ENCODE peak calls at places on chromosomes 5 and 9, in six cellular contexts. W is H9, H is IMR-90, K is neuronal stem cell, R is H1, V is trophoblast cell. C is an unnamed sample.
A peak's percentile ranks its signal among the peaks of the same experiment; 100 is the strongest.

GRCh38 chr9:135183538-135184153 is 96.2 kb downstream of the OLFM1 start:
- DNase-seq in V (no peak), K (no peak), W (no peak), H (no peak), R (no peak), C (no peak)

GRCh38 chr9:129834489-129835127 is 467 bp downstream of the C9orf78 start:
- DNase-seq in K (no peak), V (no peak), R (no peak), W (no peak), H (no peak), C (no peak)

GRCh38 chr9:123311250-123311753 is 42.9 kb upstream of the STRBP start:
- DNase-seq in H (no peak), W (no peak), V (no peak), R (no peak), K (no peak), C (no peak)

GRCh38 chr9:114504341-114505186 is 709 bp downstream of the WHRN start:
- DNase-seq in R (no peak), W (peak; percentile 77), V (peak; percentile 48), H (peak; percentile 19), K (peak; percentile 55), C (peak; percentile 65)

GRCh38 chr5:100828756-100829342 is 74.2 kb downstream of the ST8SIA4 start:
- DNase-seq in K (no peak), R (no peak), W (no peak), V (peak; percentile 14), H (no peak), C (no peak)

GRCh38 chr9:136943291-136944093 is 1.0 kb downstream of the FBXW5 start:
- DNase-seq in R (no peak), W (no peak), K (no peak), H (no peak), V (peak; percentile 40), C (no peak)

GRCh38 chr5:43643750-43644149 is 40.8 kb downstream of the NNT start:
- DNase-seq in V (no peak), R (no peak), H (no peak), K (no peak), W (no peak), C (no peak)

GRCh38 chr5:51194626-51195025 is 188.6 kb upstream of the ISL1 start:
- DNase-seq in H (no peak), R (no peak), W (no peak), V (no peak), K (no peak), C (no peak)

GRCh38 chr5:66829826-66830225 is 233.6 kb downstream of the MAST4 start:
- DNase-seq in R (no peak), K (peak; percentile 8), V (peak; percentile 14), H (peak; percentile 8), W (no peak), C (peak; percentile 19)

GRCh38 chr5:134506054-134507039 is 19.1 kb upstream of the JADE2 start:
- DNase-seq in K (no peak), H (no peak), W (peak; percentile 92), V (peak; percentile 82), R (no peak), C (peak; percentile 54)

GRCh38 chr9:15155826-15156225 is 151.2 kb downstream of the TTC39B start:
- DNase-seq in H (no peak), K (no peak), R (no peak), V (peak; percentile 74), W (no peak), C (peak; percentile 15)

GRCh38 chr5:15203376-15203775 is 296.6 kb upstream of the FBXL7 start:
- DNase-seq in V (no peak), R (no peak), K (no peak), H (peak; percentile 34), W (no peak), C (peak; percentile 4)

GRCh38 chr9:129626079-129626943 is at the start of gene NTMT1:
- DNase-seq in K (peak; percentile 81), W (peak; percentile 80), H (peak; percentile 81), R (no peak), V (peak; percentile 96), C (peak; percentile 87)

GRCh38 chr5:167889276-167889675 is 402.2 kb upstream of the WWC1 start:
- DNase-seq in R (no peak), V (no peak), W (no peak), K (no peak), H (no peak), C (no peak)

GRCh38 chr9:121735792-121736130 is 84.3 kb downstream of the DAB2IP start:
- DNase-seq in R (no peak), W (peak; percentile 50), V (peak; percentile 93), H (no peak), K (no peak), C (peak; percentile 64)

GRCh38 chr5:85132269-85132668 is 747.6 kb upstream of the EDIL3 start:
- DNase-seq in K (no peak), R (no peak), H (peak; percentile 29), V (peak; percentile 2), W (no peak), C (peak; percentile 56)

GRCh38 chr9:126791406-126792230 is 13.2 kb upstream of the ZBTB43 start:
- DNase-seq in K (no peak), W (no peak), H (peak; percentile 76), R (no peak), V (peak; percentile 99), C (peak; percentile 98)

GRCh38 chr9:105439428-105439827 is 8.4 kb upstream of the FSD1L start:
- DNase-seq in W (no peak), H (peak; percentile 62), R (no peak), V (no peak), K (no peak), C (no peak)

GRCh38 chr9:72205513-72205912 is 56.3 kb downstream of the GDA start:
- DNase-seq in W (no peak), K (no peak), H (no peak), R (no peak), V (no peak), C (no peak)

GRCh38 chr9:72210522-72210921 is 61.3 kb downstream of the GDA start:
- DNase-seq in R (no peak), W (no peak), V (no peak), K (no peak), H (no peak), C (no peak)

GRCh38 chr9:72211047-72211446 is 61.8 kb downstream of the GDA start:
- DNase-seq in K (no peak), V (no peak), W (no peak), H (no peak), R (no peak), C (no peak)

GRCh38 chr9:72204062-72204461 is 54.8 kb downstream of the GDA start:
- DNase-seq in V (no peak), R (no peak), W (no peak), H (no peak), K (no peak), C (no peak)

DNA sequence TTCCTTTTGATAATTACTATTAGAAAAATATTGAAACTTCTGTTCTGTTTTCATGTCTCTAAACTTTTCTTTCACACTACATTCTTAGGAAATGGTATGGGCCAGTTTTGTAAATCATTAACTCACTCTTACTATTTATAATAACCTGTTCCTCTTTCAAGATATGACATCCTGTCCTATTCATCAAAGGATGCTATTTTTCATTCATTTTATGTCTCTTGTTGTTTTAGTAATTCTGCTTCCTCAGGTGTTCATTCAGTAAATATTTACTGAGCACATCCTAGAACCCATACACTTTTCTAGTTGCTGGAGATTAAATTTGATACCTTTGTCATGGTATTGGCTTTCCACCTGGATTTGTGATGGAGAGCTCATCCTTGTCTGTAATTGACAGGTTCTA is 58.0 kb downstream of the GDA start:
- DNase-seq in K (no peak), H (no peak), V (no peak), W (no peak), R (no peak), C (no peak)
- H3K14ac ChIP-seq in K (no peak overlapping the region), H (no peak overlapping the region), V (no peak overlapping the region), W (no peak overlapping the region), R (no peak overlapping the region), C (no peak overlapping the region)

GRCh38 chr9:69572611-69573010 is 99.6 kb downstream of the APBA1 start:
- DNase-seq in V (no peak), R (no peak), H (no peak), W (no peak), K (no peak), C (no peak)
- H3K18ac ChIP-seq in V (no peak overlapping the region), R (no peak overlapping the region), H (no peak overlapping the region), W (no peak overlapping the region), K (no peak overlapping the region), C (no peak overlapping the region)

DNA sequence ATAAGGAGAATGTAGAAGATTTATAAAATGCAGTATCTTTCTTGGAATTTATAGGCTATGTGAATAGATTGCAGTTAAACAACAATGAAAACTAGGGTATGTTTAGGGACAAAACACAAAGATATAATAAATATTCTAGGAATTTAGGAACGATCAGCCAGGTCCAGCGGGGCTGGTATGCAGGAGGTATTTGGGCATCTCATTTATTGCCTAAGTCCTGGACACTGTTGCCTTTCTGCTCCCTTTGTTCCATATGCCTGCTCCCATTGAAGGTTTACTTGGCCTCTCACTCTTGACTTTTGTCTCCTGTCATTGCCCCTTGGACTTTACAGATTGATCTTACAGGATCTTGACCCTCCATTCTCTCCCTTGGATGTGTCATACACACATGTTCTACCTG is 55.9 kb downstream of the SNX24 start:
- DNase-seq in K (no peak), V (peak; percentile 77), W (no peak), R (no peak), H (no peak), C (no peak)
- H3K14ac ChIP-seq in K (no peak overlapping the region), V (no peak overlapping the region), W (no peak overlapping the region), R (no peak overlapping the region), H (no peak overlapping the region), C (no peak overlapping the region)

DNA sequence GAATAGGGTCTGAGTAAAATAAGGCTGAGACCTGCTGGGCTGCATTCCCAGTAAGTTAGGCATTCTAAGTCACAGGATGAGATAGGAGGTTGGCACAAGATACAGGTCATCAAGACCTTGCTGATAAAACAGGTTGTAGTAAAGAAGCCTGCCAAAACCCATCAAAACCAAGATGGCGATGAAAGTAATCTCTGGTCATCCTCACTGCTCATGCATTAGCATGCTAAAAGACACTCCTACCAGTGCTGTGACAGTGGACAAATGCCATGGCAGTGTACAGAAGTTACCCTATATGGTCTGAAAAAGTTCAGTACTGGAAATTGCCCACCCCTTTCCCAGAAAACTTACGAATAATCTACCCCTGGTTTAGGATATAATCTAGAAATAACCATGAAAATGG is 258.0 kb downstream of the KIAA0825 start:
- DNase-seq in V (no peak), R (no peak), K (no peak), W (no peak), H (no peak), C (no peak)
- H3K18ac ChIP-seq in V (no peak overlapping the region), R (peak overlapping the region; percentile 72), K (no peak overlapping the region), W (peak overlapping the region; percentile 47), H (no peak overlapping the region), C (no peak overlapping the region)

C was measured in mesenchymal stem cell.